ENCODE peak calls at places on chromosome 22, in six cellular contexts. I is MCF 10A, Y is occipital lobe, Z is AG09319, A is activated gamma-delta T cell, P is A549. V is an unnamed sample.

GRCh38 chr22:43126506-43127165 is 16.1 kb downstream of the BIK start:
- DNase-seq in I (peak; percentile 79), Y (no peak), Z (no peak), A (no peak), P (peak; percentile 85), V (peak; percentile 83)

GRCh38 chr22:20456064-20456721 is 18.6 kb upstream of the SCARF2 start:
- DNase-seq in I (peak; percentile 63), Y (peak; percentile 62), Z (peak; percentile 72), A (no peak), P (peak; percentile 54), V (peak; percentile 93)

GRCh38 chr22:19046719-19047609 is 75.2 kb downstream of the DGCR2 start:
- DNase-seq in I (no peak), Y (no peak), Z (no peak), A (no peak), P (no peak), V (no peak)

GRCh38 chr22:33785283-33785991 is 134.8 kb downstream of the LARGE1 start:
- DNase-seq in I (no peak), Y (no peak), Z (no peak), A (no peak), P (no peak), V (peak; percentile 96)

GRCh38 chr22:22458387-22458786 is 50.2 kb downstream of the ZNF280B start:
- DNase-seq in I (no peak), Y (no peak), Z (no peak), A (no peak), P (no peak), V (no peak)

GRCh38 chr22:35835998-35836691 is 118.5 kb downstream of the APOL5 start:
- DNase-seq in I (peak; percentile 89), Y (no peak), Z (peak; percentile 83), A (no peak), P (peak; percentile 68), V (peak; percentile 92)

GRCh38 chr22:39185601-39186012 is 33.1 kb upstream of the CBX7 start:
- DNase-seq in I (no peak), Y (peak; percentile 40), Z (no peak), A (no peak), P (no peak), V (peak; percentile 98)

GRCh38 chr22:35089139-35089538 is 23.2 kb downstream of the ISX start:
- DNase-seq in I (no peak), Y (no peak), Z (no peak), A (no peak), P (no peak), V (no peak)

V was measured in GM23248.